ENCODE peak calls at places on chromosomes 12 and 14, in eight cellular contexts. One of them, this sample, is unnamed.

GRCh38 chr12:41185946-41186345 is 2.2 kb upstream of the PDZRN4 start:
- DNase-seq in HFF-Myc: no peak
- DNase-seq in WTC11: no peak
- DNase-seq in bronchial epithelial cell: no peak
- DNase-seq in CD8-positive, alpha-beta T cell: no peak
- DNase-seq in transverse colon: no peak
- DNase-seq in choroid plexus epithelial cell: no peak
- DNase-seq in neural crest cell: no peak
- DNase-seq in this sample: no peak

GRCh38 chr14:89349196-89350008 is 67.6 kb downstream of the FOXN3 start:
- DNase-seq in choroid plexus epithelial cell: peak; percentile 21
- DNase-seq in neural crest cell: peak; percentile 55
- DNase-seq in HFF-Myc: no peak
- DNase-seq in transverse colon: peak; percentile 53
- DNase-seq in WTC11: peak; percentile 86
- DNase-seq in CD8-positive, alpha-beta T cell: no peak
- DNase-seq in bronchial epithelial cell: no peak
- DNase-seq in this sample: peak; percentile 19

GRCh38 chr12:103854372-103854973 is 13.4 kb upstream of the NT5DC3 start:
- DNase-seq in bronchial epithelial cell: no peak
- DNase-seq in transverse colon: no peak
- DNase-seq in choroid plexus epithelial cell: no peak
- DNase-seq in WTC11: no peak
- DNase-seq in neural crest cell: no peak
- DNase-seq in HFF-Myc: no peak
- DNase-seq in CD8-positive, alpha-beta T cell: no peak
- DNase-seq in this sample: no peak

GRCh38 chr14:66380143-66380542 is 106.0 kb upstream of the CCDC196 start:
- DNase-seq in bronchial epithelial cell: no peak
- DNase-seq in choroid plexus epithelial cell: no peak
- DNase-seq in WTC11: no peak
- DNase-seq in CD8-positive, alpha-beta T cell: no peak
- DNase-seq in neural crest cell: no peak
- DNase-seq in HFF-Myc: no peak
- DNase-seq in transverse colon: no peak
- DNase-seq in this sample: no peak

GRCh38 chr12:57090924-57091632 is 2.2 kb downstream of the NAB2 start:
- DNase-seq in CD8-positive, alpha-beta T cell: no peak
- DNase-seq in bronchial epithelial cell: no peak
- DNase-seq in choroid plexus epithelial cell: no peak
- DNase-seq in WTC11: no peak
- DNase-seq in neural crest cell: no peak
- DNase-seq in HFF-Myc: no peak
- DNase-seq in transverse colon: no peak
- DNase-seq in this sample: no peak

GRCh38 chr12:47889040-47889439 is 15.8 kb downstream of the VDR start:
- DNase-seq in transverse colon: no peak
- DNase-seq in choroid plexus epithelial cell: no peak
- DNase-seq in neural crest cell: no peak
- DNase-seq in CD8-positive, alpha-beta T cell: no peak
- DNase-seq in HFF-Myc: no peak
- DNase-seq in bronchial epithelial cell: no peak
- DNase-seq in WTC11: no peak
- DNase-seq in this sample: no peak

GRCh38 chr12:43847427-43847826 is 11.5 kb downstream of the TMEM117 start:
- DNase-seq in HFF-Myc: no peak
- DNase-seq in bronchial epithelial cell: peak; percentile 88
- DNase-seq in choroid plexus epithelial cell: peak; percentile 31
- DNase-seq in transverse colon: no peak
- DNase-seq in WTC11: no peak
- DNase-seq in neural crest cell: no peak
- DNase-seq in CD8-positive, alpha-beta T cell: no peak
- DNase-seq in this sample: no peak

GRCh38 chr12:78403681-78404080 is 460.9 kb upstream of the SYT1 start:
- DNase-seq in choroid plexus epithelial cell: peak; percentile 88
- DNase-seq in neural crest cell: no peak
- DNase-seq in CD8-positive, alpha-beta T cell: no peak
- DNase-seq in WTC11: no peak
- DNase-seq in bronchial epithelial cell: no peak
- DNase-seq in transverse colon: no peak
- DNase-seq in HFF-Myc: no peak
- DNase-seq in this sample: no peak

GRCh38 chr12:120817559-120818330 is 86.4 kb downstream of the SPPL3 start:
- DNase-seq in CD8-positive, alpha-beta T cell: no peak
- DNase-seq in transverse colon: no peak
- DNase-seq in bronchial epithelial cell: no peak
- DNase-seq in neural crest cell: no peak
- DNase-seq in WTC11: no peak
- DNase-seq in choroid plexus epithelial cell: peak; percentile 14
- DNase-seq in HFF-Myc: no peak
- DNase-seq in this sample: no peak

GRCh38 chr14:105250986-105251385 is 2.7 kb downstream of the BTBD6 start:
- DNase-seq in neural crest cell: no peak
- DNase-seq in WTC11: no peak
- DNase-seq in HFF-Myc: no peak
- DNase-seq in choroid plexus epithelial cell: no peak
- DNase-seq in bronchial epithelial cell: no peak
- DNase-seq in CD8-positive, alpha-beta T cell: no peak
- DNase-seq in transverse colon: no peak
- DNase-seq in this sample: no peak

GRCh38 chr12:32964981-32965585 is 68.5 kb upstream of the PKP2 start:
- DNase-seq in choroid plexus epithelial cell: no peak
- DNase-seq in HFF-Myc: no peak
- DNase-seq in CD8-positive, alpha-beta T cell: no peak
- DNase-seq in bronchial epithelial cell: no peak
- DNase-seq in transverse colon: no peak
- DNase-seq in WTC11: no peak
- DNase-seq in neural crest cell: no peak
- DNase-seq in this sample: no peak

GRCh38 chr12:32975122-32975521 is 78.5 kb upstream of the PKP2 start:
- DNase-seq in transverse colon: no peak
- DNase-seq in WTC11: no peak
- DNase-seq in neural crest cell: no peak
- DNase-seq in bronchial epithelial cell: no peak
- DNase-seq in CD8-positive, alpha-beta T cell: no peak
- DNase-seq in choroid plexus epithelial cell: no peak
- DNase-seq in HFF-Myc: no peak
- DNase-seq in this sample: no peak

GRCh38 chr12:32970465-32971110 is 74.0 kb upstream of the PKP2 start:
- DNase-seq in neural crest cell: no peak
- DNase-seq in WTC11: no peak
- DNase-seq in choroid plexus epithelial cell: no peak
- DNase-seq in CD8-positive, alpha-beta T cell: no peak
- DNase-seq in bronchial epithelial cell: peak; percentile 65
- DNase-seq in transverse colon: no peak
- DNase-seq in HFF-Myc: no peak
- DNase-seq in this sample: no peak
- TF ChIP-seq CTCF in neural crest cell: no peak
- TF ChIP-seq CTCF in WTC11: no peak
- TF ChIP-seq CTCF in choroid plexus epithelial cell: no peak
- TF ChIP-seq CTCF in CD8-positive, alpha-beta T cell: no peak
- TF ChIP-seq CTCF in bronchial epithelial cell: no peak
- TF ChIP-seq CTCF in transverse colon: no peak
- TF ChIP-seq CTCF in HFF-Myc: no peak
- TF ChIP-seq CTCF in this sample: no peak

GRCh38 chr12:2049604-2050540 is 2.9 kb upstream of the CACNA1C start:
- DNase-seq in bronchial epithelial cell: no peak
- DNase-seq in transverse colon: no peak
- DNase-seq in neural crest cell: no peak
- DNase-seq in HFF-Myc: no peak
- DNase-seq in CD8-positive, alpha-beta T cell: no peak
- DNase-seq in WTC11: no peak
- DNase-seq in choroid plexus epithelial cell: peak; percentile 36
- DNase-seq in this sample: no peak

GRCh38 chr12:2053675-2054070 is 886 bp downstream of the CACNA1C start:
- DNase-seq in transverse colon: no peak
- DNase-seq in HFF-Myc: no peak
- DNase-seq in WTC11: no peak
- DNase-seq in choroid plexus epithelial cell: no peak
- DNase-seq in bronchial epithelial cell: no peak
- DNase-seq in neural crest cell: no peak
- DNase-seq in CD8-positive, alpha-beta T cell: no peak
- DNase-seq in this sample: peak; percentile 36

GRCh38 chr12:2051700-2052625 is 824 bp upstream of the CACNA1C start:
- DNase-seq in choroid plexus epithelial cell: no peak
- DNase-seq in WTC11: no peak
- DNase-seq in transverse colon: no peak
- DNase-seq in bronchial epithelial cell: no peak
- DNase-seq in HFF-Myc: no peak
- DNase-seq in CD8-positive, alpha-beta T cell: no peak
- DNase-seq in neural crest cell: no peak
- DNase-seq in this sample: peak; percentile 15

GRCh38 chr12:2054091-2055018 is 1.6 kb downstream of the CACNA1C start:
- DNase-seq in neural crest cell: no peak
- DNase-seq in choroid plexus epithelial cell: peak; percentile 16
- DNase-seq in HFF-Myc: no peak
- DNase-seq in CD8-positive, alpha-beta T cell: no peak
- DNase-seq in bronchial epithelial cell: no peak
- DNase-seq in transverse colon: no peak
- DNase-seq in WTC11: no peak
- DNase-seq in this sample: no peak

DNA sequence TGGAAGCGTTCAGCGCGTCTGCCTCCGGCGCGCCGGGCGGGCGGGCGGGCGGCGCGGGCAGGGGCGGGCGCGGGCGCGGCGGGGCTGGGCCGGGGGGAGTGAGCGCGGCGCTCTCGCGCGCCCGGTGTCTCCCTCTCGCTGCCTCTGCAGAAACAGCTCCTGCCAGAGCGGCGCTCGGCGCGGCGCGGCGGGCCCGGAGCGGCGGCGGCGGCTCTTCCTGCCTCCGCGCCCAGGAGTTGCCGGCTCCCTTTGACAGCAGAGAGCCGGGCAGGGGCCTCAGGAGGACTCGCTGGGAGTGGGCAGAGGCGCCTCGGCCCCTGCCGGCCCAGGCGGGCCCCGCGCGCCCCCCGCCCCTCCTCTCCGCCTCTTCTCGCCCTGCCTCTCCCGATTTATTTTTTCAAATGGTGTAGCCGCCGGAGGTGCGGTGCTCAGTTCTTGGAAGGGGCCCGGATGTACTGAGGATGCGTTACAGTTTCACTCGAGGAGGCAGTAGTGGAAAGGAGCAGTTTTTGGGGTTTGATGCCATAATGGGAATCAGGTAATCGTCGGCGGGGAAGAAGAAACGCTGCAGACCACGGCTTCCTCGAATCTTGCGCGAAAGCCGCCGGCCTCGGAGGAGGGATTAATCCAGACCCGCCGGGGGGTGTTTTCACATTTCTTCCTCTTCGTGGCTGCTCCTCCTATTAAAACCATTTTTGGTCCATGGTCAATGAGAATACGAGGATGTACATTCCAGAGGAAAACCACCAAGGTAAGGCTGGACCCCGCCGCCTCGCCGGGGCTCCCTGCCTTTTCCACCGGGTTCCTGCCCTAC is at the start of gene CACNA1C:
- DNase-seq in bronchial epithelial cell: no peak
- DNase-seq in WTC11: peak; percentile 71
- DNase-seq in choroid plexus epithelial cell: peak; percentile 66
- DNase-seq in transverse colon: peak; percentile 46
- DNase-seq in neural crest cell: peak; percentile 46
- DNase-seq in CD8-positive, alpha-beta T cell: no peak
- DNase-seq in HFF-Myc: no peak
- DNase-seq in this sample: peak; percentile 69
- TF ChIP-seq CTCF in bronchial epithelial cell: no peak
- TF ChIP-seq CTCF in WTC11: no peak
- TF ChIP-seq CTCF in choroid plexus epithelial cell: peak; percentile 40
- TF ChIP-seq CTCF in transverse colon: peak; percentile 27
- TF ChIP-seq CTCF in neural crest cell: peak; percentile 48
- TF ChIP-seq CTCF in CD8-positive, alpha-beta T cell: no peak
- TF ChIP-seq CTCF in HFF-Myc: no peak
- TF ChIP-seq CTCF in this sample: no peak

GRCh38 chr12:51246254-51246853 is 7.7 kb downstream of the DAZAP2 start:
- DNase-seq in HFF-Myc: peak; percentile 70
- DNase-seq in bronchial epithelial cell: peak; percentile 30
- DNase-seq in transverse colon: peak; percentile 17
- DNase-seq in neural crest cell: no peak
- DNase-seq in WTC11: no peak
- DNase-seq in CD8-positive, alpha-beta T cell: no peak
- DNase-seq in choroid plexus epithelial cell: peak; percentile 65
- DNase-seq in this sample: peak; percentile 24
- TF ChIP-seq CTCF in HFF-Myc: peak; percentile 15
- TF ChIP-seq CTCF in bronchial epithelial cell: no peak
- TF ChIP-seq CTCF in transverse colon: no peak
- TF ChIP-seq CTCF in neural crest cell: no peak
- TF ChIP-seq CTCF in WTC11: no peak
- TF ChIP-seq CTCF in CD8-positive, alpha-beta T cell: no peak
- TF ChIP-seq CTCF in choroid plexus epithelial cell: peak; percentile 33
- TF ChIP-seq CTCF in this sample: no peak

GRCh38 chr14:56280843-56281242 is 162.6 kb downstream of the PELI2 start:
- DNase-seq in transverse colon: no peak
- DNase-seq in bronchial epithelial cell: no peak
- DNase-seq in HFF-Myc: no peak
- DNase-seq in CD8-positive, alpha-beta T cell: no peak
- DNase-seq in neural crest cell: no peak
- DNase-seq in choroid plexus epithelial cell: no peak
- DNase-seq in WTC11: no peak
- DNase-seq in this sample: no peak
- TF ChIP-seq CTCF in transverse colon: no peak
- TF ChIP-seq CTCF in bronchial epithelial cell: no peak
- TF ChIP-seq CTCF in HFF-Myc: peak; percentile 8
- TF ChIP-seq CTCF in CD8-positive, alpha-beta T cell: no peak
- TF ChIP-seq CTCF in neural crest cell: peak; percentile 45
- TF ChIP-seq CTCF in choroid plexus epithelial cell: peak; percentile 46
- TF ChIP-seq CTCF in WTC11: no peak
- TF ChIP-seq CTCF in this sample: peak; percentile 40

GRCh38 chr12:115623764-115624334 is 653.6 kb downstream of the MED13L start:
- DNase-seq in bronchial epithelial cell: no peak
- DNase-seq in choroid plexus epithelial cell: no peak
- DNase-seq in HFF-Myc: no peak
- DNase-seq in WTC11: peak; percentile 28
- DNase-seq in CD8-positive, alpha-beta T cell: no peak
- DNase-seq in neural crest cell: no peak
- DNase-seq in transverse colon: no peak
- DNase-seq in this sample: no peak
- TF ChIP-seq CTCF in bronchial epithelial cell: no peak
- TF ChIP-seq CTCF in choroid plexus epithelial cell: no peak
- TF ChIP-seq CTCF in HFF-Myc: no peak
- TF ChIP-seq CTCF in WTC11: no peak
- TF ChIP-seq CTCF in CD8-positive, alpha-beta T cell: no peak
- TF ChIP-seq CTCF in neural crest cell: no peak
- TF ChIP-seq CTCF in transverse colon: no peak
- TF ChIP-seq CTCF in this sample: no peak

GRCh38 chr12:26832817-26833691 is at the start of gene ITPR2:
- DNase-seq in transverse colon: peak; percentile 97
- DNase-seq in bronchial epithelial cell: peak; percentile 75
- DNase-seq in choroid plexus epithelial cell: peak; percentile 89
- DNase-seq in neural crest cell: peak; percentile 86
- DNase-seq in HFF-Myc: peak; percentile 52
- DNase-seq in WTC11: peak; percentile 93
- DNase-seq in CD8-positive, alpha-beta T cell: peak; percentile 95
- DNase-seq in this sample: peak; percentile 96
- TF ChIP-seq CTCF in transverse colon: peak; percentile 21
- TF ChIP-seq CTCF in bronchial epithelial cell: peak; percentile 13
- TF ChIP-seq CTCF in choroid plexus epithelial cell: no peak
- TF ChIP-seq CTCF in neural crest cell: peak; percentile 58
- TF ChIP-seq CTCF in HFF-Myc: no peak
- TF ChIP-seq CTCF in WTC11: no peak
- TF ChIP-seq CTCF in CD8-positive, alpha-beta T cell: no peak
- TF ChIP-seq CTCF in this sample: no peak